ENCODE peak calls at places on chromosomes 4 and X, in seven cellular contexts. One of them, this sample, is unnamed.

GRCh38 chr4:48602222-48602621 is 112.2 kb downstream of the ZAR1 start:
- DNase-seq in HEK293T: no peak
- DNase-seq in activated CD4-positive, alpha-beta T cell treated with anti-CD3 and anti-CD28 coated beads, Interleukin-2, amount 50 U/mL, for 1 hour: no peak
- DNase-seq in left lung: no peak
- DNase-seq in GM10248: no peak
- DNase-seq in ureter: no peak
- DNase-seq in IMR-90: peak; percentile 75
- DNase-seq in this sample: no peak

GRCh38 chr4:17322514-17322913 is 189.4 kb downstream of the QDPR start:
- DNase-seq in HEK293T: no peak
- DNase-seq in activated CD4-positive, alpha-beta T cell treated with anti-CD3 and anti-CD28 coated beads, Interleukin-2, amount 50 U/mL, for 1 hour: no peak
- DNase-seq in left lung: no peak
- DNase-seq in GM10248: no peak
- DNase-seq in ureter: no peak
- DNase-seq in IMR-90: peak; percentile 16
- DNase-seq in this sample: no peak

GRCh38 chr4:147160908-147161513 is 215.3 kb upstream of the TTC29 start:
- DNase-seq in HEK293T: peak; percentile 57
- DNase-seq in activated CD4-positive, alpha-beta T cell treated with anti-CD3 and anti-CD28 coated beads, Interleukin-2, amount 50 U/mL, for 1 hour: no peak
- DNase-seq in left lung: no peak
- DNase-seq in GM10248: peak; percentile 64
- DNase-seq in ureter: no peak
- DNase-seq in IMR-90: peak; percentile 71
- DNase-seq in this sample: no peak

GRCh38 chrX:50814701-50815476 is 895 bp upstream of the SHROOM4 start:
- DNase-seq in HEK293T: no peak
- DNase-seq in activated CD4-positive, alpha-beta T cell treated with anti-CD3 and anti-CD28 coated beads, Interleukin-2, amount 50 U/mL, for 1 hour: no peak
- DNase-seq in left lung: no peak
- DNase-seq in GM10248: no peak
- DNase-seq in ureter: no peak
- DNase-seq in IMR-90: peak; percentile 31
- DNase-seq in this sample: no peak

GRCh38 chrX:41276661-41277506 is 57.1 kb upstream of the DDX3X start:
- DNase-seq in HEK293T: no peak
- DNase-seq in activated CD4-positive, alpha-beta T cell treated with anti-CD3 and anti-CD28 coated beads, Interleukin-2, amount 50 U/mL, for 1 hour: no peak
- DNase-seq in left lung: no peak
- DNase-seq in GM10248: no peak
- DNase-seq in ureter: no peak
- DNase-seq in IMR-90: no peak
- DNase-seq in this sample: no peak

GRCh38 chr4:76270776-76271175 is 19.3 kb downstream of the FAM47E start:
- DNase-seq in HEK293T: no peak
- DNase-seq in activated CD4-positive, alpha-beta T cell treated with anti-CD3 and anti-CD28 coated beads, Interleukin-2, amount 50 U/mL, for 1 hour: no peak
- DNase-seq in left lung: no peak
- DNase-seq in GM10248: no peak
- DNase-seq in ureter: no peak
- DNase-seq in IMR-90: no peak
- DNase-seq in this sample: no peak

GRCh38 chr4:6578221-6578620 is 3.2 kb downstream of the MAN2B2 start:
- DNase-seq in HEK293T: no peak
- DNase-seq in activated CD4-positive, alpha-beta T cell treated with anti-CD3 and anti-CD28 coated beads, Interleukin-2, amount 50 U/mL, for 1 hour: no peak
- DNase-seq in left lung: no peak
- DNase-seq in GM10248: no peak
- DNase-seq in ureter: no peak
- DNase-seq in IMR-90: no peak
- DNase-seq in this sample: no peak

GRCh38 chrX:23403849-23404248 is 69.2 kb downstream of the PTCHD1 start:
- DNase-seq in HEK293T: peak; percentile 27
- DNase-seq in activated CD4-positive, alpha-beta T cell treated with anti-CD3 and anti-CD28 coated beads, Interleukin-2, amount 50 U/mL, for 1 hour: no peak
- DNase-seq in left lung: no peak
- DNase-seq in GM10248: no peak
- DNase-seq in ureter: no peak
- DNase-seq in IMR-90: no peak
- DNase-seq in this sample: no peak

GRCh38 chr4:52862605-52863236 is 604 bp downstream of the RASL11B start:
- DNase-seq in HEK293T: peak; percentile 18
- DNase-seq in activated CD4-positive, alpha-beta T cell treated with anti-CD3 and anti-CD28 coated beads, Interleukin-2, amount 50 U/mL, for 1 hour: no peak
- DNase-seq in left lung: no peak
- DNase-seq in GM10248: no peak
- DNase-seq in ureter: no peak
- DNase-seq in IMR-90: no peak
- DNase-seq in this sample: no peak

GRCh38 chr4:26584725-26585124 is 841 bp downstream of the TBC1D19 start:
- DNase-seq in HEK293T: no peak
- DNase-seq in activated CD4-positive, alpha-beta T cell treated with anti-CD3 and anti-CD28 coated beads, Interleukin-2, amount 50 U/mL, for 1 hour: no peak
- DNase-seq in left lung: no peak
- DNase-seq in GM10248: no peak
- DNase-seq in ureter: no peak
- DNase-seq in IMR-90: no peak
- DNase-seq in this sample: no peak

GRCh38 chr4:87150498-87151261 is 69.7 kb downstream of the KLHL8 start:
- DNase-seq in HEK293T: peak; percentile 50
- DNase-seq in activated CD4-positive, alpha-beta T cell treated with anti-CD3 and anti-CD28 coated beads, Interleukin-2, amount 50 U/mL, for 1 hour: peak; percentile 20
- DNase-seq in left lung: no peak
- DNase-seq in GM10248: peak; percentile 45
- DNase-seq in ureter: peak; percentile 67
- DNase-seq in IMR-90: peak; percentile 71
- DNase-seq in this sample: no peak

GRCh38 chrX:119736206-119736764 is 22.1 kb upstream of the SOWAHD start:
- DNase-seq in HEK293T: no peak
- DNase-seq in activated CD4-positive, alpha-beta T cell treated with anti-CD3 and anti-CD28 coated beads, Interleukin-2, amount 50 U/mL, for 1 hour: no peak
- DNase-seq in left lung: no peak
- DNase-seq in GM10248: no peak
- DNase-seq in ureter: no peak
- DNase-seq in IMR-90: peak; percentile 9
- DNase-seq in this sample: no peak